ENCODE peak calls at places on chromosomes 12 and 14, in ten cellular contexts. One of them, this sample, is unnamed.

GRCh38 chr12:9940370-9940769 is 8.2 kb upstream of the CLEC2A start:
- DNase-seq in tibial artery: no peak
- DNase-seq in heart left ventricle: no peak
- DNase-seq in left ventricle myocardium inferior: no peak
- DNase-seq in hepatocyte: peak; percentile 15
- DNase-seq in kidney: no peak
- DNase-seq in AG04450: no peak
- DNase-seq in K562: no peak
- DNase-seq in GM23338: peak; percentile 52
- DNase-seq in psoas muscle: no peak
- DNase-seq in this sample: peak; percentile 12

GRCh38 chr12:125128806-125129571 is 63.8 kb downstream of the AACS start:
- DNase-seq in tibial artery: no peak
- DNase-seq in heart left ventricle: peak; percentile 42
- DNase-seq in left ventricle myocardium inferior: no peak
- DNase-seq in hepatocyte: no peak
- DNase-seq in kidney: no peak
- DNase-seq in AG04450: no peak
- DNase-seq in K562: no peak
- DNase-seq in GM23338: no peak
- DNase-seq in psoas muscle: no peak
- DNase-seq in this sample: no peak

GRCh38 chr12:53770281-53770680 is 18.5 kb upstream of the CISTR start:
- DNase-seq in tibial artery: no peak
- DNase-seq in heart left ventricle: no peak
- DNase-seq in left ventricle myocardium inferior: no peak
- DNase-seq in hepatocyte: no peak
- DNase-seq in kidney: no peak
- DNase-seq in AG04450: peak; percentile 84
- DNase-seq in K562: no peak
- DNase-seq in GM23338: no peak
- DNase-seq in psoas muscle: no peak
- DNase-seq in this sample: no peak

GRCh38 chr12:109532721-109533486 is 40.4 kb downstream of the MMAB start:
- DNase-seq in tibial artery: no peak
- DNase-seq in heart left ventricle: no peak
- DNase-seq in left ventricle myocardium inferior: no peak
- DNase-seq in hepatocyte: no peak
- DNase-seq in kidney: peak; percentile 53
- DNase-seq in AG04450: no peak
- DNase-seq in K562: no peak
- DNase-seq in GM23338: no peak
- DNase-seq in psoas muscle: no peak
- DNase-seq in this sample: no peak

GRCh38 chr12:95118138-95118787 is 44.8 kb upstream of the NR2C1 start:
- DNase-seq in tibial artery: no peak
- DNase-seq in heart left ventricle: no peak
- DNase-seq in left ventricle myocardium inferior: no peak
- DNase-seq in hepatocyte: no peak
- DNase-seq in kidney: no peak
- DNase-seq in AG04450: peak; percentile 61
- DNase-seq in K562: no peak
- DNase-seq in GM23338: no peak
- DNase-seq in psoas muscle: no peak
- DNase-seq in this sample: no peak

GRCh38 chr12:50686406-50686805 is 77.5 kb upstream of the ATF1 start:
- DNase-seq in tibial artery: no peak
- DNase-seq in heart left ventricle: no peak
- DNase-seq in left ventricle myocardium inferior: no peak
- DNase-seq in hepatocyte: no peak
- DNase-seq in kidney: no peak
- DNase-seq in AG04450: no peak
- DNase-seq in K562: no peak
- DNase-seq in GM23338: no peak
- DNase-seq in psoas muscle: no peak
- DNase-seq in this sample: no peak

GRCh38 chr14:106224694-106224971 is 698.2 kb downstream of the TMEM121 start:
- DNase-seq in tibial artery: no peak
- DNase-seq in heart left ventricle: no peak
- DNase-seq in left ventricle myocardium inferior: no peak
- DNase-seq in hepatocyte: no peak
- DNase-seq in kidney: no peak
- DNase-seq in AG04450: no peak
- DNase-seq in K562: no peak
- DNase-seq in GM23338: no peak
- DNase-seq in psoas muscle: no peak
- DNase-seq in this sample: no peak

GRCh38 chr14:95527392-95528002 is 7.4 kb upstream of the GLRX5 start:
- DNase-seq in tibial artery: no peak
- DNase-seq in heart left ventricle: peak; percentile 56
- DNase-seq in left ventricle myocardium inferior: no peak
- DNase-seq in hepatocyte: peak; percentile 70
- DNase-seq in kidney: no peak
- DNase-seq in AG04450: no peak
- DNase-seq in K562: no peak
- DNase-seq in GM23338: peak; percentile 66
- DNase-seq in psoas muscle: no peak
- DNase-seq in this sample: peak; percentile 66

GRCh38 chr12:110889361-110889760 is 31.0 kb downstream of the MYL2 start:
- DNase-seq in tibial artery: no peak
- DNase-seq in heart left ventricle: no peak
- DNase-seq in left ventricle myocardium inferior: no peak
- DNase-seq in hepatocyte: no peak
- DNase-seq in kidney: no peak
- DNase-seq in AG04450: no peak
- DNase-seq in K562: no peak
- DNase-seq in GM23338: no peak
- DNase-seq in psoas muscle: no peak
- DNase-seq in this sample: no peak

GRCh38 chr12:110883251-110883650 is 36.5 kb downstream of the CCDC63 start:
- DNase-seq in tibial artery: no peak
- DNase-seq in heart left ventricle: no peak
- DNase-seq in left ventricle myocardium inferior: no peak
- DNase-seq in hepatocyte: no peak
- DNase-seq in kidney: no peak
- DNase-seq in AG04450: no peak
- DNase-seq in K562: no peak
- DNase-seq in GM23338: no peak
- DNase-seq in psoas muscle: no peak
- DNase-seq in this sample: no peak

GRCh38 chr12:110885152-110885840 is 35.1 kb downstream of the MYL2 start:
- DNase-seq in tibial artery: no peak
- DNase-seq in heart left ventricle: no peak
- DNase-seq in left ventricle myocardium inferior: no peak
- DNase-seq in hepatocyte: no peak
- DNase-seq in kidney: no peak
- DNase-seq in AG04450: no peak
- DNase-seq in K562: no peak
- DNase-seq in GM23338: no peak
- DNase-seq in psoas muscle: no peak
- DNase-seq in this sample: no peak

GRCh38 chr12:110893956-110894355 is 26.4 kb downstream of the MYL2 start:
- DNase-seq in tibial artery: no peak
- DNase-seq in heart left ventricle: no peak
- DNase-seq in left ventricle myocardium inferior: no peak
- DNase-seq in hepatocyte: no peak
- DNase-seq in kidney: no peak
- DNase-seq in AG04450: no peak
- DNase-seq in K562: no peak
- DNase-seq in GM23338: no peak
- DNase-seq in psoas muscle: no peak
- DNase-seq in this sample: no peak

DNA sequence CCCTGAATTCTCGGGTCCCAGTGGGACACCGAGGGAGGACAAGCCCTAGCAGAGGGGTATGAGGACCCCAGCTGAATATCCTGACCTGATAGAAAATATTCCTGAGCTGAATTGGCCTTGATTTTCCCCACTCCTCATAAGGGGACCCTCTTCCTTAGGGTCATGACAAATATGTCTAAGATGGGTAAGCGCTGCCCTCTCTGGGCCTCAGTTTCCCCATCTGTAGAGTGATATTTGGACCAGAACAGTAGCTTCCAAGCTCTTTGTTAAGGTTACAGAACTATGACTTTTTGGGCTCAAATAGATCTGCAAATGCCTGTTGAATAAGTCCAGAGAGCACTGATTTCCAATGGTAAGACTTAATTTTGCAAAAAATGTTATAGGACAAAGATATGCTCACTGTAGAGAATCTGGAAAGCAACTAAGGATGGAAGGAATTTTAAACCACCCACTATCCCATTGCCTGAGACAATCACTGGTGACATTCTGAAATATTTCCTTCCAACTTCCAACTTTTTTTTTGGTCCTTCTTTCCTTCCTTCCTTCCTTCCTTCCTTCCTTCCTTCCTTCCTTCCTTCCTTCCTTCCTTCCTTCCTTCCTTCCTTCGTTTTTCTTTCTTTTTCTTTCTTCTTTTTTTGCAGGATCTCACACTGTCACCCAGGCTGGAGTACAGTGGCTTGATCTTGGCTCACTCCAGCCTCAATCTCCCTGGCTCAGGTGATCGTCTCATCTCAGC is 32.0 kb downstream of the MYL2 start:
- DNase-seq in tibial artery: no peak
- DNase-seq in heart left ventricle: no peak
- DNase-seq in left ventricle myocardium inferior: no peak
- DNase-seq in hepatocyte: no peak
- DNase-seq in kidney: no peak
- DNase-seq in AG04450: no peak
- DNase-seq in K562: no peak
- DNase-seq in GM23338: no peak
- DNase-seq in psoas muscle: no peak
- DNase-seq in this sample: no peak
- H3K27ac ChIP-seq in tibial artery: no peak overlapping the region
- H3K27ac ChIP-seq in heart left ventricle: no peak overlapping the region
- H3K27ac ChIP-seq in left ventricle myocardium inferior: peak overlapping the region; percentile 48
- H3K27ac ChIP-seq in hepatocyte: no peak overlapping the region
- H3K27ac ChIP-seq in kidney: no peak overlapping the region
- H3K27ac ChIP-seq in AG04450: no peak overlapping the region
- H3K27ac ChIP-seq in K562: no peak overlapping the region
- H3K27ac ChIP-seq in GM23338: no peak overlapping the region
- H3K27ac ChIP-seq in psoas muscle: no peak overlapping the region
- H3K27ac ChIP-seq in this sample: no peak overlapping the region

GRCh38 chr14:75427126-75427481 is 718 bp upstream of the JDP2 start:
- DNase-seq in tibial artery: peak; percentile 72
- DNase-seq in heart left ventricle: peak; percentile 54
- DNase-seq in left ventricle myocardium inferior: peak; percentile 38
- DNase-seq in hepatocyte: no peak
- DNase-seq in kidney: peak; percentile 83
- DNase-seq in AG04450: no peak
- DNase-seq in K562: no peak
- DNase-seq in GM23338: no peak
- DNase-seq in psoas muscle: no peak
- DNase-seq in this sample: peak; percentile 49
- H3K4me3 ChIP-seq in tibial artery: peak overlapping the region; percentile 70
- H3K4me3 ChIP-seq in heart left ventricle: peak overlapping the region; percentile 93
- H3K4me3 ChIP-seq in left ventricle myocardium inferior: peak overlapping the region; percentile 84
- H3K4me3 ChIP-seq in hepatocyte: peak overlapping the region; percentile 76
- H3K4me3 ChIP-seq in kidney: no peak overlapping the region
- H3K4me3 ChIP-seq in AG04450: peak overlapping the region; percentile 79
- H3K4me3 ChIP-seq in K562: peak overlapping the region; percentile 46
- H3K4me3 ChIP-seq in GM23338: peak overlapping the region; percentile 87
- H3K4me3 ChIP-seq in psoas muscle: peak overlapping the region; percentile 80
- H3K4me3 ChIP-seq in this sample: peak overlapping the region; percentile 76

DNA sequence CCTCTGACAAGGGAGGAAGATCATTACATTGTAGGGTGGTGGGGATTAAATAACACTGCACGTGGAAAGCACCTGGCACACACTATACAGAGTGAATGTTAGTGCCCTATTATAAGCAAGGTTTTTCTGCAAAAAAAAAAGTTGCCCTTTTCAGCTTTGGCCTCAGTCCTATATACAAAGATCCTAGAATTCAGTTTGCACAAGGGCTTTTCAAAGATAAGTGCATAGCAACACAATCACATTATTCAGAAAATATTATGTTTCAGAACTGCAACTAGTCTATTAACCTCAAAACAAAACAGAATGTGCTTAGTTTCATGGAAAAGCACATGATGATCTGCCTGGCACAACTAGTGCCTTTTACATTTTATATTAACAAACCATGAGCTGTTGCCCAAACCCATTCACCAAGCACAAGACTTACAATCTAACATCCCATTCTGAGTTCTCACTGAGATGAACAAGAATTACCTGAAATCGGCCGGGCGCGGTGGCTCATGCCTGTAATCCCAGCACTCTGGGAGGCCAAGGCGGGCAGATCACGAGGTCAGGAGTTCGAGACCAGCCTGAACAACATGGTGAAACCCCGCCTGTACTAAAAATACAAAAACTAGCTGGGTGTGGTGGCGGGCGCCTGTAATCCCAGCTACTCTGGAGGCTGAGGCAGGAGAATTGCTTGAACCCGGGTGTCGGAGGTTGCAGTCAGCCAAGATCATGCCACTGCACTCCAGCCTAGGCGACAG is 1.8 kb downstream of the TM7SF3 start:
- DNase-seq in tibial artery: no peak
- DNase-seq in heart left ventricle: no peak
- DNase-seq in left ventricle myocardium inferior: no peak
- DNase-seq in hepatocyte: no peak
- DNase-seq in kidney: no peak
- DNase-seq in AG04450: no peak
- DNase-seq in K562: no peak
- DNase-seq in GM23338: no peak
- DNase-seq in psoas muscle: no peak
- DNase-seq in this sample: no peak
- H3K27ac ChIP-seq in tibial artery: peak overlapping the region; percentile 86
- H3K27ac ChIP-seq in heart left ventricle: no peak overlapping the region
- H3K27ac ChIP-seq in left ventricle myocardium inferior: no peak overlapping the region
- H3K27ac ChIP-seq in hepatocyte: no peak overlapping the region
- H3K27ac ChIP-seq in kidney: peak overlapping the region; percentile 87
- H3K27ac ChIP-seq in AG04450: no peak overlapping the region
- H3K27ac ChIP-seq in K562: no peak overlapping the region
- H3K27ac ChIP-seq in GM23338: no peak overlapping the region
- H3K27ac ChIP-seq in psoas muscle: no peak overlapping the region
- H3K27ac ChIP-seq in this sample: no peak overlapping the region

GRCh38 chr12:132446535-132447326 is 43.2 kb upstream of the FBRSL1 start:
- DNase-seq in tibial artery: no peak
- DNase-seq in heart left ventricle: no peak
- DNase-seq in left ventricle myocardium inferior: no peak
- DNase-seq in hepatocyte: no peak
- DNase-seq in kidney: peak; percentile 46
- DNase-seq in AG04450: no peak
- DNase-seq in K562: no peak
- DNase-seq in GM23338: no peak
- DNase-seq in psoas muscle: no peak
- DNase-seq in this sample: no peak
- H3K4me3 ChIP-seq in tibial artery: peak overlapping the region; percentile 20
- H3K4me3 ChIP-seq in heart left ventricle: peak overlapping the region; percentile 37
- H3K4me3 ChIP-seq in left ventricle myocardium inferior: peak overlapping the region; percentile 48
- H3K4me3 ChIP-seq in hepatocyte: no peak overlapping the region
- H3K4me3 ChIP-seq in kidney: no peak overlapping the region
- H3K4me3 ChIP-seq in AG04450: no peak overlapping the region
- H3K4me3 ChIP-seq in K562: peak overlapping the region; percentile 90
- H3K4me3 ChIP-seq in GM23338: peak overlapping the region; percentile 47
- H3K4me3 ChIP-seq in psoas muscle: no peak overlapping the region
- H3K4me3 ChIP-seq in this sample: peak overlapping the region; percentile 78

DNA sequence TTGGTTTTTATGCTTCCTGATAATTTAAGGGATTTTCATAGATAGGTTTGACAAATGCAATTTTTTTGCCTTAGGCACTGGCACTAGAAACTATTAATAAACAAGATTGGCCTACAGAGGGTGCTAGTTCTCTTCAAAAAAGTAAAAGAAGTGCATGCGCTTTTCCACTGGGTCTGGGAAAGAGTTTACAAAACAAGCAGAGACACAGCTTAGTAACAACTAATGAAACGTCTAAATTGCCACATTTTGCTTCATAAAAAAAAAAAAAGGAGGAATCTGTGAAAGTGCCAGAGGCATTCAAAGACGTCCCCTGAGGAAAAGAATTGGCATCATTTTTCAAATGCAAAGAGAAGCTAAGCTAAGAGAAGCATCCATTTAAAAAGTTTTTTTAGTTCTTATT is 58.3 kb upstream of the EEA1 start:
- DNase-seq in tibial artery: no peak
- DNase-seq in heart left ventricle: no peak
- DNase-seq in left ventricle myocardium inferior: no peak
- DNase-seq in hepatocyte: peak; percentile 85
- DNase-seq in kidney: no peak
- DNase-seq in AG04450: peak; percentile 55
- DNase-seq in K562: peak; percentile 57
- DNase-seq in GM23338: peak; percentile 86
- DNase-seq in psoas muscle: no peak
- DNase-seq in this sample: peak; percentile 79
- H3K27ac ChIP-seq in tibial artery: peak overlapping the region; percentile 31
- H3K27ac ChIP-seq in heart left ventricle: peak overlapping the region; percentile 24
- H3K27ac ChIP-seq in left ventricle myocardium inferior: peak overlapping the region; percentile 85
- H3K27ac ChIP-seq in hepatocyte: peak overlapping the region; percentile 70
- H3K27ac ChIP-seq in kidney: no peak overlapping the region
- H3K27ac ChIP-seq in AG04450: no peak overlapping the region
- H3K27ac ChIP-seq in K562: no peak overlapping the region
- H3K27ac ChIP-seq in GM23338: no peak overlapping the region
- H3K27ac ChIP-seq in psoas muscle: peak overlapping the region; percentile 72
- H3K27ac ChIP-seq in this sample: peak overlapping the region; percentile 88